ENCODE peak calls at places on chromosomes 3 and 15, in eight cellular contexts. F is WTC11, C is heart right ventricle, P is AG09319, S is dorsolateral prefrontal cortex, K is RWPE1, Q is GM10248, A is nephron progenitor cell. U is an unnamed sample.

GRCh38 chr3:150639262-150639661 is 36.1 kb downstream of the SELENOT start:
- DNase-seq in C (no peak), P (no peak), F (no peak), A (no peak), Q (no peak), K (no peak), S (no peak), U (no peak)

GRCh38 chr15:41557673-41558399 is 1.2 kb upstream of the TYRO3 start:
- DNase-seq in S (peak; percentile 81), F (peak; percentile 76), P (peak; percentile 25), Q (peak; percentile 75), K (peak; percentile 66), A (peak; percentile 74), C (no peak), U (peak; percentile 53)

GRCh38 chr3:14424711-14425573 is 22.5 kb downstream of the SLC6A6 start:
- DNase-seq in S (no peak), Q (no peak), P (no peak), F (no peak), C (no peak), A (no peak), K (no peak), U (no peak)

GRCh38 chr3:127079211-127079610 is 96.3 kb downstream of the PLXNA1 start:
- DNase-seq in S (no peak), A (no peak), P (no peak), Q (no peak), K (no peak), C (no peak), F (no peak), U (no peak)

GRCh38 chr15:75916978-75917377 is 13.3 kb downstream of the FBXO22 start:
- DNase-seq in S (no peak), K (no peak), C (no peak), A (no peak), Q (no peak), F (no peak), P (no peak), U (no peak)

GRCh38 chr3:79361748-79362378 is 405.9 kb downstream of the ROBO1 start:
- DNase-seq in A (peak; percentile 16), K (peak; percentile 5), P (no peak), C (peak; percentile 6), Q (peak; percentile 14), F (no peak), S (no peak), U (no peak)

GRCh38 chr15:52255935-52256334 is 39.7 kb downstream of the MYO5C start:
- DNase-seq in P (no peak), F (no peak), A (no peak), S (peak; percentile 69), Q (no peak), C (no peak), K (no peak), U (no peak)

GRCh38 chr15:68693071-68693470 is 114.3 kb downstream of the CORO2B start:
- DNase-seq in C (no peak), P (no peak), A (no peak), K (no peak), S (peak; percentile 33), F (no peak), Q (no peak), U (no peak)

GRCh38 chr3:19229086-19229485 is 80.8 kb downstream of the KCNH8 start:
- DNase-seq in K (no peak), C (no peak), Q (no peak), A (no peak), P (no peak), F (peak; percentile 16), S (no peak), U (no peak)

GRCh38 chr3:45972534-45973402 is 22.9 kb downstream of the FYCO1 start:
- DNase-seq in Q (no peak), F (no peak), S (no peak), C (no peak), K (peak; percentile 73), P (peak; percentile 71), A (no peak), U (no peak)

GRCh38 chr3:73378207-73378606 is 246.5 kb downstream of the PDZRN3 start:
- DNase-seq in K (no peak), F (no peak), A (no peak), C (no peak), S (no peak), Q (no peak), P (no peak), U (no peak)

GRCh38 chr3:50271314-50272072 is 2.5 kb downstream of the SEMA3B start:
- DNase-seq in Q (no peak), C (no peak), P (no peak), S (no peak), K (no peak), A (no peak), F (no peak), U (no peak)

GRCh38 chr15:89998141-89998661 is 2.9 kb upstream of the ZNF710 start:
- DNase-seq in F (no peak), K (peak; percentile 94), Q (no peak), C (no peak), P (no peak), A (no peak), S (no peak), U (peak; percentile 28)

GRCh38 chr15:25674948-25675347 is 188.2 kb downstream of the ATP10A start:
- DNase-seq in Q (no peak), F (no peak), S (no peak), C (no peak), A (no peak), P (no peak), K (no peak), U (no peak)

DNA sequence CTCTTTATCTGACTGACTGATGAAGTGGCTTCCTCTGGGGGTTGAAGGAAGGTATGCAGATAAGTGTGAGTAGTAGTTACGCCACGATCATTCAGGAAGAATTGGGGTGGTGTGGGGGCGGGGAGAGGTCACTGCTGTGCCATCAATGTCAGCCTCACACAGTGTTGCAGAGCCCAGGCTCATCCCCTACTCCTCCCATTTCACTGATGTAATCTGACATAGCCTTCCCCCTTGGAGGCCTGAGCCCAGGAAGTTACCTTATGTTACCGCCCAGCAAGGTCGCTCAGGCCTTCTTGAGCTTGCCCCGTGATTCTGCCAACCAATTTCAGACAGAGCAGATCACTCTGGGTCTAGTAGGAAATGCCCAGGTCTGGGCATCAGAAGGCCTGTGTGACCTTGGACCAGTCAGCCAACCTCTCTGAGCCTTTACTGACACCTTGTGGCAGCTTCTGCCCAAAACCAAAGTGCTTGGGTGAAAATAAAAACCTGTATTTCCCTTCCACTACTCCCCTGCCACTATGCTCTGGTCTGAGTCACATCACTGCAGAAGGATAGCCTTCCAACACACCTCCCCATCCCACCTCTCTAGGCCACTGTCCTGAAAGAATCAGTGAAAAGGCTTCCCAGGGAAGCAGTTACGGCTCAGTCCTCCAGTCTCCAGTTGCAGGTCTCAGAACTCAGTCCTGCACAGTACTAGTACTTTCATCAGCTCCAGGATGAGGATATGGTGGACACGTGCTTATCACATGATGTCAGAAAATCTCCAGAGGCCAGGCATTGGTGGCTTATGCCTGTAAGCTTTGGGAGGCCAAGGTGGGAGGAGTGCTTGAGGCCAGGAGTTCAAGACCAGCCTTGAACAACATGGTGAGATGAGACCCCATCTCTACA is 28.1 kb upstream of the INSYN1 start:
- DNase-seq in K (peak; percentile 36), S (no peak), P (no peak), A (no peak), Q (no peak), C (no peak), F (no peak), U (no peak)
- TF ChIP-seq CTCF in K (no peak), S (peak; percentile 20), P (peak; percentile 29), A (no peak), Q (no peak), C (no peak), F (peak; percentile 29), U (no peak)

GRCh38 chr3:152941825-152942224 is 106.9 kb downstream of the P2RY1 start:
- DNase-seq in C (no peak), Q (no peak), F (no peak), S (no peak), P (no peak), A (no peak), K (no peak), U (no peak)

GRCh38 chr3:152943645-152944044 is 108.7 kb downstream of the P2RY1 start:
- DNase-seq in A (no peak), Q (no peak), C (no peak), F (no peak), P (no peak), S (no peak), K (peak; percentile 54), U (no peak)

GRCh38 chr3:152942366-152942765 is 107.4 kb downstream of the P2RY1 start:
- DNase-seq in Q (no peak), A (no peak), K (peak; percentile 31), S (no peak), P (no peak), C (no peak), F (no peak), U (no peak)

GRCh38 chr3:152937234-152937633 is 102.3 kb downstream of the P2RY1 start:
- DNase-seq in A (no peak), P (no peak), F (no peak), S (no peak), K (no peak), C (no peak), Q (no peak), U (no peak)

DNA sequence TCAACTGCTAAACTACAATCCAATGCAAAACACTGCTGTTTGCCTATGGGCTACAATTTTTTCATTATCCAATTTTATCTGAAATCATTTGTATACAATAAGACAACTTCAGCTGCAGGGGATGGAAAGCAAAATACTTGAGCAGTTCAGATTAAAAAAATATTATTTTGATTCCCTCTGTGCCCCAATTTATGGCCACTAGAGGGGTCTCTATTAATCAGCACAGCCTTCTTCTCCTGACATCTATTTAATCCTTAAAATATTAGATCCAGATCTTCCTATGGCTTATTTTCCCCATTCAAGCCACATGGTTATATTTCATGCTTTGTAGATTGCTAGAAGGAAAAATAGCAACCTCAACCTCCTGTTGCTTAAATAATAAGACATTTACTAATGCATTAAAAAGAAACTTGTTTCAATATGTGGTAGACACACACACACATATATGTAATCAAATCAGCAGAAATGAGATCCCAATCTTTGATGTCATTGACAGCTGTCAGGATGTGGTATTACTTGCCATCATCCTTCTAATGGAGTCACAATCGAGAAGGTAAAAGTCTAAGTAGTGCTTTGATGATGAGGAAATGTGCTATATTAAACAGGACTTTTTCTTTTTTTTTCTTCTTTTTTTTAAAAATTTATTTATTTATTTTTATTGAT is 104.2 kb downstream of the P2RY1 start:
- DNase-seq in S (no peak), F (no peak), Q (no peak), P (no peak), C (no peak), K (no peak), A (no peak), U (no peak)
- TF ChIP-seq CTCF in S (no peak), F (no peak), Q (no peak), P (no peak), C (no peak), K (no peak), A (peak; percentile 12), U (no peak)

GRCh38 chr3:40867826-40868225 is 331.5 kb upstream of the CTNNB1 start:
- DNase-seq in K (no peak), S (no peak), A (no peak), P (no peak), Q (no peak), C (no peak), F (no peak), U (no peak)
- TF ChIP-seq CTCF in K (no peak), S (no peak), A (no peak), P (no peak), Q (no peak), C (no peak), F (no peak), U (no peak)

DNA sequence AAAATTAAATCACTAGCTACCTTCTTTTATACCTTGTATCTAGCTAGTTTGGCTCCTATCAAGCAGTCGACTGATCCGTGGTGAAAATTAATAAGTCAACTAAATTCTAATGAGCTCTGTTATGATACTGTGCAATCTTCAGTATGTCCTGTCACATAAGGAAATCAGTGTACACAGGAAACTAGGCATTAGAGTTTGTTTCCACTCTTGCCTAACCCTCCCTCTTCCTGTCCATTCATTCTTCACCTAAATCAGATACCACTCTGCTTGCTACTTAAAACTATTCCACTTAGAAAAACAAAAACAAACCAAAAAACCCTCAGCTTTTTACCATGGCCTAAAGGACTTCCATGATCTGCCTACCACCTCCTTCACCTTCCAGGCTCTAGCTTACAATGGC is 8.0 kb downstream of the RFC4 start:
- DNase-seq in P (no peak), F (no peak), A (no peak), S (no peak), C (no peak), K (no peak), Q (no peak), U (no peak)
- TF ChIP-seq CTCF in P (no peak), F (no peak), A (no peak), S (no peak), C (no peak), K (no peak), Q (no peak), U (no peak)

U was measured in progenitor cell of endocrine pancreas.